ENCODE peak calls at places on chromosomes 7 and 10, in five cellular contexts. Z, B, C, O and V are unnamed samples.

GRCh38 chr10:1024103-1024502 is 1.6 kb downstream of the IDI2 start:
- DNase-seq in Z (no peak), B (no peak), C (no peak), O (no peak), V (no peak)

GRCh38 chr7:104156842-104157277 is 51.0 kb downstream of the ORC5 start:
- DNase-seq in Z (peak; percentile 57), B (peak; percentile 34), C (peak; percentile 56), O (no peak), V (no peak)

GRCh38 chr10:77548157-77548556 is 89.5 kb downstream of the KCNMA1 start:
- DNase-seq in Z (no peak), B (no peak), C (no peak), O (no peak), V (no peak)

GRCh38 chr10:28800144-28800543 is 122.8 kb downstream of the BAMBI start:
- DNase-seq in Z (peak; percentile 38), B (no peak), C (no peak), O (no peak), V (no peak)

GRCh38 chr10:70323143-70323696 is 39.4 kb upstream of the NPFFR1 start:
- DNase-seq in Z (no peak), B (no peak), C (no peak), O (no peak), V (no peak)

GRCh38 chr7:158386866-158387820 is 200.5 kb downstream of the PTPRN2 start:
- DNase-seq in Z (no peak), B (no peak), C (no peak), O (no peak), V (no peak)

GRCh38 chr7:159075563-159076238 is 69.0 kb downstream of the VIPR2 start:
- DNase-seq in Z (no peak), B (no peak), C (no peak), O (no peak), V (no peak)

GRCh38 chr10:121740069-121740468 is 141.8 kb upstream of the FGFR2 start:
- DNase-seq in Z (no peak), B (no peak), C (no peak), O (no peak), V (no peak)

GRCh38 chr7:94374231-94374630 is 20.5 kb upstream of the COL1A2 start:
- DNase-seq in Z (peak; percentile 93), B (peak; percentile 45), C (peak; percentile 98), O (peak; percentile 87), V (peak; percentile 75)

GRCh38 chr10:44054046-44054445 is 330.9 kb downstream of the CXCL12 start:
- DNase-seq in Z (no peak), B (no peak), C (no peak), O (no peak), V (no peak)

GRCh38 chr7:128691227-128691626 is 19.1 kb downstream of the GARIN1A start:
- DNase-seq in Z (no peak), B (no peak), C (no peak), O (no peak), V (no peak)

GRCh38 chr7:121433775-121434174 is 37.7 kb upstream of the FAM3C start:
- DNase-seq in Z (no peak), B (no peak), C (no peak), O (no peak), V (no peak)

GRCh38 chr10:118820326-118821116 is 65.8 kb upstream of the CACUL1 start:
- DNase-seq in Z (no peak), B (no peak), C (no peak), O (no peak), V (no peak)

GRCh38 chr7:151897201-151897711 is 20.3 kb upstream of the PRKAG2 start:
- DNase-seq in Z (no peak), B (no peak), C (no peak), O (no peak), V (no peak)

GRCh38 chr10:66844176-66844947 is 81.5 kb upstream of the LRRTM3 start:
- DNase-seq in Z (no peak), B (no peak), C (no peak), O (no peak), V (no peak)

GRCh38 chr7:133491846-133492652 is 239.2 kb downstream of the EXOC4 start:
- DNase-seq in Z (peak; percentile 40), B (no peak), C (peak; percentile 10), O (no peak), V (no peak)

GRCh38 chr10:75294031-75294437 is 58.3 kb upstream of the COMTD1 start:
- DNase-seq in Z (no peak), B (no peak), C (peak; percentile 26), O (no peak), V (no peak)
- H3K4me3 ChIP-seq in Z (no peak overlapping the region), B (no peak overlapping the region), C (peak overlapping the region; percentile 75), O (peak overlapping the region; percentile 56), V (peak overlapping the region; percentile 56)

DNA sequence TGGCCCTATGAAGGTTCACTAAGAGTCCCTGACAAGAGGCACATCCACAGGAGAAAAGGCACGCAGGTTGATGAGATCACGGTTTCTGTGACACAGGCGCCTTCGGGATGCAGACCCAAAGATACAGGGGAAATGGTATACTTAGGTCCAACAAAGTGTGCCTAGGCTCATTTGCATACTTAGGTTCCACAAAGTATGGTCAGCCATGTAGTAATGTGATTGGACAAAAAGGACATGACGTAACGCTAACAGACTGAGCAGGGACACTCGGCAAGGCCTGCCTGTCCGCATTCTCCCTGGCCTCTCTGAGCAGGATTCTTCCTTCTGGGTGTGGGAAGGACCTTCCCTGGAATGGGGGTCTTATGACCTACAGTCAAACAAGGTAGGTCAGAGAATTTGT is 190.6 kb downstream of the CELF2 start:
- DNase-seq in Z (no peak), B (no peak), C (no peak), O (no peak), V (no peak)
- H3K4me1 ChIP-seq in Z (no peaks in the 10 kb centered on the region), B (peaks cover 34% of the 10 kb centered on the region), C (no peaks in the 10 kb centered on the region), O (peaks cover 3% of the 10 kb centered on the region), V (peaks cover 53% of the 10 kb centered on the region)

DNA sequence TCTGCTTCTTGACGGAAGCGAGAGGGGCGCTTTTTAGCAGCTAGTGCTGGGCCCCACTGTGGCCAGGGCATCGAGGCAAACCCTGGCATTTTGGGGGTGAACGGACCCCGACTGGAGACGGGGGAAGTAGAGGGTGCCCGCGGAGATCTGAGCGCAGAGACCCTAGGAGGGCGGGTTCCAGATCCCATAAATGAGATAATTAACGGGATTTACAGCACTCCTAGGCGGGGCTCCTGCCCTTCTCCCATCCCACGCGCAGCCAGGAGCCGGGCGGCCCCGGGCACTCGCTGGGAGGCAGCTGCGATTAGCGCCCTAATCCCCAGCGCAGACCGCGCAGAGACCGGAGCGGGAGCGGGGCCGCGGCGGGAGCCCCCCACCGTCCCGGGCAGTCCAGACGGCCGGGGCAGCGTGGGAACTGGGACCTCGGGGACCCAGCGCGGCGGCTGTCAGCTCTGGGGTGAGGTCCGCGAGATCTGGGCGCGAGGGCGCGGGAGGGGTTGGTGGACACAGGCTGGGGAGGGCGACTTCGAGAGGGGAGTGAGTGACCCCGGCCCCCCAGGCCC is 735 bp downstream of the JCAD start:
- DNase-seq in Z (no peak), B (peak; percentile 43), C (peak; percentile 70), O (peak; percentile 42), V (no peak)
- H3K4me3 ChIP-seq in Z (peak overlapping the region; percentile 99), B (peak overlapping the region; percentile 91), C (peak overlapping the region; percentile 76), O (peak overlapping the region; percentile 91), V (peak overlapping the region; percentile 91)

GRCh38 chr7:5672468-5672867 is 109.0 kb downstream of the RNF216 start:
- DNase-seq in Z (peak; percentile 77), B (no peak), C (no peak), O (no peak), V (no peak)
- H3K4me1 ChIP-seq in Z (peaks cover 26% of the 10 kb centered on the region), B (peaks cover 5% of the 10 kb centered on the region), C (peaks cover 4% of the 10 kb centered on the region), O (peaks cover 5% of the 10 kb centered on the region), V (peaks cover 7% of the 10 kb centered on the region)

DNA sequence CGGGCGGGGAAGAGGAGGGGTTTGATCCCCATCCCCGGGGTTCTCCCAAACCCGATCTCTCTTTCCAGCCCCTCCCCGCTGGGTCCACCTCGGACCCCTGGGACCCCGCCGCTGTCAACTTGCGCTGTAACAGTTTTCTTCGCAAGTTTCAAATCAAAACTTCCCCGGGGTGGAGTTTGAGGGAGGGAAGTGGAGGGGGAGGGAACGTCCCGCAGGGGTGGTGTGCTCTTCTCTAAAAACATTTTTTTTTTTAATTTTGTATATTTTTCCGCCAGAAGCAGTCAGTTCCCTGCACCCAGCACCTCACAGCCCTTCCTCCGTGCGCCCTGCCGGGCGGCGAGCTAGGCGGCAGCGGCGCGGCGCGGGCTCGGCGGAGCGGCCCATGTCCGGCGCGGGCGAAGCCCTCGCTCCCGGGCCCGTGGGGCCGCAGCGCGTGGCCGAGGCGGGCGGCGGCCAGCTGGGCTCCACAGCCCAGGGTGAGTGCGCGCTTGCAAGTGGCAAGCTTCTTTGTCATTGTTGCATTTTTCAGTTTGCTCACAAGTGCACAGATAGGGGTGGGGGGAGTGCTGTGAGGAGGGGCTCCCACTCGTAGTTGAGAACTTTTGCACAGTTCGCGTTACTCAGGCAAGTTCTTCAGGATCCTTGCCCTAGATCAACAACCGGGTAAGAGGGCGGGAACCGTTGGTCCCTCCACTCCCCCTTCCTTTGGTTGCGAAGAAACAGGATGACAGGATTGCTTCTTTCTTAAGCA is 933 bp downstream of the MDFIC start:
- DNase-seq in Z (peak; percentile 77), B (peak; percentile 60), C (peak; percentile 81), O (peak; percentile 47), V (peak; percentile 44)
- H3K4me3 ChIP-seq in Z (peak overlapping the region; percentile 68), B (peak overlapping the region; percentile 92), C (peak overlapping the region; percentile 74), O (peak overlapping the region; percentile 71), V (peak overlapping the region; percentile 67)

DNA sequence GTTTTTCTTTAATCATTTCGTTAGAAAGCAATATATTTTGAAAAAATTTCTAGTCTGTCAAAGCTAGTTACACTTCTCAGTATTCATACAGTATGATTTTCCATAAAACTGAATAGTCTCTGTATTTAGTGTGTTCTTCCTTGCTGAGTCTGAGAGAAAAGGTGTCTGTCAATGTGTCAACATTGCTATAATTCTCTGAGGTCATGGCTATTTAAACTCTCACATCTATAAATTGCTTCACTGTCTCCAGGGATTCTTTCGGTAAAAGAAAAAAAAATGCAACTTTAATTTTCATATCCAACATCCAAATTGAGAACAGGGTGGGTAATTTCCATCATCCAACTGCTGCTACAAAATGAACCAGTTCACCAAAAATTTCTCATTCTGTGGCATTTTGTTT is 319.7 kb upstream of the GHITM start:
- DNase-seq in Z (no peak), B (no peak), C (no peak), O (no peak), V (no peak)
- H3K4me1 ChIP-seq in Z (no peaks in the 10 kb centered on the region), B (no peaks in the 10 kb centered on the region), C (no peaks in the 10 kb centered on the region), O (no peaks in the 10 kb centered on the region), V (no peaks in the 10 kb centered on the region)

GRCh38 chr10:47333532-47333931 is 11.3 kb downstream of the GDF2 start:
- DNase-seq in Z (no peak), B (no peak), C (no peak), O (no peak), V (no peak)
- H3K4me3 ChIP-seq in Z (no peak overlapping the region), B (no peak overlapping the region), C (no peak overlapping the region), O (no peak overlapping the region), V (no peak overlapping the region)